ENCODE peak calls at places on chromosomes 7 and 10, in five cellular contexts. Z is fibroblast of villous mesenchyme, D is left ventricle myocardium inferior, N is A549, L is fibroblast of mammary gland. B is an unnamed sample.

GRCh38 chr7:82395147-82395546 is 48.4 kb downstream of the CACNA2D1 start:
- DNase-seq in Z (no peak), D (no peak), N (no peak), L (no peak), B (no peak)

GRCh38 chr10:53430127-53430891 is 657.7 kb upstream of the MBL2 start:
- DNase-seq in Z (no peak), D (no peak), N (no peak), L (no peak), B (no peak)

GRCh38 chr10:62637249-62638061 is 167.1 kb upstream of the ADO start:
- DNase-seq in Z (peak; percentile 66), D (no peak), N (no peak), L (peak; percentile 44), B (peak; percentile 47)

GRCh38 chr10:103922659-103923058 is 4.7 kb upstream of the STN1 start:
- DNase-seq in Z (no peak), D (no peak), N (no peak), L (no peak), B (no peak)

GRCh38 chr10:91691981-91692380 is 59.1 kb upstream of the PPP1R3C start:
- DNase-seq in Z (no peak), D (no peak), N (no peak), L (no peak), B (peak; percentile 28)

GRCh38 chr10:109429956-109430760 is 493.2 kb downstream of the XPNPEP1 start:
- DNase-seq in Z (peak; percentile 62), D (no peak), N (no peak), L (peak; percentile 49), B (peak; percentile 15)

GRCh38 chr7:157498690-157499089 is 161.9 kb downstream of the DNAJB6 start:
- DNase-seq in Z (no peak), D (no peak), N (no peak), L (no peak), B (no peak)

GRCh38 chr7:133742709-133743538 is 384.2 kb upstream of the LRGUK start:
- DNase-seq in Z (peak; percentile 32), D (no peak), N (peak; percentile 31), L (peak; percentile 38), B (peak; percentile 39)

GRCh38 chr7:89549768-89550167 is 604.5 kb upstream of the STEAP1 start:
- DNase-seq in Z (no peak), D (no peak), N (no peak), L (no peak), B (no peak)

GRCh38 chr10:113960617-113961260 is 82.9 kb upstream of the ADRB1 start:
- DNase-seq in Z (no peak), D (no peak), N (peak; percentile 53), L (no peak), B (peak; percentile 29)

GRCh38 chr7:147513451-147513850 is 1077.1 kb upstream of the C7orf33 start:
- DNase-seq in Z (no peak), D (no peak), N (no peak), L (no peak), B (no peak)

GRCh38 chr7:110090113-110090820 is 1000.7 kb upstream of the LRRN3 start:
- DNase-seq in Z (peak; percentile 8), D (no peak), N (peak; percentile 42), L (peak; percentile 2), B (peak; percentile 56)

GRCh38 chr10:107969936-107970335 is 805.4 kb upstream of the SORCS1 start:
- DNase-seq in Z (no peak), D (no peak), N (no peak), L (no peak), B (no peak)
- TF ChIP-seq CTCF in Z (no peak), D (no peak), N (no peak), L (no peak), B (no peak)

GRCh38 chr7:37726022-37726421 is 42.5 kb downstream of the GPR141 start:
- DNase-seq in Z (no peak), D (no peak), N (no peak), L (no peak), B (no peak)
- TF ChIP-seq CTCF in Z (no peak), D (no peak), N (no peak), L (no peak), B (no peak)

DNA sequence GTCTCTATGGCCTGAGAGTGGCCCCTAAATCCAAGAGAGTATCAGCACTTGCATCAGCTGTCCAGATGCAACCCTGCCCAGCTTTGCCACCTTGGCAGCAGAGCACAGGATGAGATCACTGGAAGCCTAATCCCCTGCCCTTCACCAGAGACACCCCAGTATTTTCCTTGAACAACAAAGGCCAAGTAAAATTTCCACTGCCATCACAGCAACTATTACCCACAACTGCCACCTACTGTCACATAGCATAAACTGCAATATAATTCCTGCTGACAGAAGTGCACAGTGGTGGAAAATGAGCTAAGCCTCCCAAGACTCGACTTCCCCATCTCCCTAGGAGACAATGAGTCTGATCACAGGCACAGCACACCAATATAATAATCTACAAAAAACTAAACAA is 462.8 kb upstream of the ZWINT start:
- DNase-seq in Z (no peak), D (no peak), N (peak; percentile 17), L (no peak), B (peak; percentile 36)
- TF ChIP-seq CTCF in Z (peak; percentile 11), D (no peak), N (no peak), L (peak; percentile 12), B (peak; percentile 38)

DNA sequence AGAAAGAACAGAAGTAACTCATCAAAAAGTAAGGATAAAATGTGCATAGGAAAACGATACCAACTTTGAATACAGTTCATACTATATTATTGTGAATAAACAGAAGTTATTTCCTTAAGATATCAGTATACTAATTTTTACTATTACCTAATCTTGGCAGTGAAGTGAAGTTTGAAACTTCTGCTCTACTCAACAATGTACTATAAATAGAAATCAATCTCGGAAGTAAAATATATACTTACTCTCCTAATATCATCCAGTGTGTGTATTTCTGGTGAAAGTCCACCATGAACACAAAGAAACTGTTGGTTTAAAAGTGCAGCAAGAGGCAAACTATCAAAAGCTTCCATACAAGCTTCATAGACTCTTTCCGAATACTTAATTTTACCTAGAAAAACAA is 24.6 kb downstream of the PPP3CB start:
- DNase-seq in Z (no peak), D (no peak), N (no peak), L (no peak), B (no peak)
- TF ChIP-seq CTCF in Z (no peak), D (no peak), N (no peak), L (no peak), B (no peak)

GRCh38 chr7:40866601-40867000 is 731.8 kb downstream of the SUGCT start:
- DNase-seq in Z (peak; percentile 33), D (no peak), N (peak; percentile 3), L (peak; percentile 64), B (no peak)
- TF ChIP-seq CTCF in Z (peak; percentile 30), D (no peak), N (no peak), L (peak; percentile 27), B (no peak)

GRCh38 chr10:13586676-13587355 is at the start of gene PRPF18:
- DNase-seq in Z (peak; percentile 90), D (peak; percentile 91), N (peak; percentile 96), L (peak; percentile 92), B (peak; percentile 93)
- TF ChIP-seq CTCF in Z (peak; percentile 98), D (peak; percentile 99), N (peak; percentile 87), L (peak; percentile 90), B (peak; percentile 93)

GRCh38 chr10:18350340-18350739 is 210.1 kb downstream of the CACNB2 start:
- DNase-seq in Z (no peak), D (no peak), N (no peak), L (no peak), B (no peak)

GRCh38 chr10:18351426-18351825 is 211.2 kb downstream of the CACNB2 start:
- DNase-seq in Z (no peak), D (no peak), N (no peak), L (no peak), B (no peak)

GRCh38 chr10:18352175-18352574 is 212.0 kb downstream of the CACNB2 start:
- DNase-seq in Z (no peak), D (no peak), N (no peak), L (no peak), B (no peak)
- TF ChIP-seq CTCF in Z (no peak), D (no peak), N (no peak), L (no peak), B (no peak)

GRCh38 chr10:78382047-78382446 is 348.4 kb downstream of the RPS24 start:
- DNase-seq in Z (no peak), D (no peak), N (no peak), L (no peak), B (no peak)

GRCh38 chr10:78383378-78383777 is 349.7 kb downstream of the RPS24 start:
- DNase-seq in Z (no peak), D (no peak), N (no peak), L (no peak), B (no peak)

GRCh38 chr10:78382776-78383175 is 349.1 kb downstream of the RPS24 start:
- DNase-seq in Z (no peak), D (no peak), N (no peak), L (no peak), B (no peak)

GRCh38 chr10:78378192-78378591 is 344.5 kb downstream of the RPS24 start:
- DNase-seq in Z (no peak), D (no peak), N (no peak), L (no peak), B (no peak)

GRCh38 chr10:78381072-78381471 is 347.4 kb downstream of the RPS24 start:
- DNase-seq in Z (no peak), D (no peak), N (no peak), L (no peak), B (no peak)
- TF ChIP-seq CTCF in Z (peak; percentile 45), D (no peak), N (no peak), L (peak; percentile 21), B (no peak)

GRCh38 chr10:73819513-73820093 is 8.2 kb upstream of the NDST2 start:
- DNase-seq in Z (no peak), D (peak; percentile 53), N (no peak), L (peak; percentile 41), B (peak; percentile 86)
- TF ChIP-seq CTCF in Z (no peak), D (no peak), N (no peak), L (peak; percentile 14), B (peak; percentile 19)